ENCODE peak calls at places on chromosome 18, in six cellular contexts. C is A549, R is uterus, Y is breast epithelium, Z is transverse colon, F is spleen. O is an unnamed sample.

GRCh38 chr18:76615065-76615733 is 120.2 kb upstream of the ZNF516 start:
- DNase-seq in C (no peak), R (no peak), Y (no peak), Z (no peak), F (no peak), O (no peak)

GRCh38 chr18:38940863-38941531 is 1375.4 kb upstream of the CELF4 start:
- DNase-seq in C (peak; percentile 70), R (no peak), Y (no peak), Z (no peak), F (no peak), O (peak; percentile 38)

GRCh38 chr18:37270046-37270665 is 295.4 kb downstream of the CELF4 start:
- DNase-seq in C (peak; percentile 22), R (no peak), Y (no peak), Z (no peak), F (no peak), O (peak; percentile 55)

GRCh38 chr18:34834897-34835296 is 124.8 kb downstream of the DTNA start:
- DNase-seq in C (no peak), R (no peak), Y (no peak), Z (no peak), F (no peak), O (no peak)

GRCh38 chr18:21004721-21005120 is 106.9 kb downstream of the ROCK1 start:
- DNase-seq in C (peak; percentile 4), R (peak; percentile 56), Y (no peak), Z (no peak), F (no peak), O (no peak)

GRCh38 chr18:1094408-1094807 is 189.7 kb downstream of the ADCYAP1 start:
- DNase-seq in C (no peak), R (no peak), Y (no peak), Z (no peak), F (no peak), O (no peak)

GRCh38 chr18:51610481-51610880 is 413.0 kb upstream of the MEX3C start:
- DNase-seq in C (no peak), R (no peak), Y (no peak), Z (no peak), F (no peak), O (no peak)

GRCh38 chr18:74539289-74539688 is 5.0 kb downstream of the CNDP1 start:
- DNase-seq in C (no peak), R (no peak), Y (no peak), Z (no peak), F (peak; percentile 37), O (no peak)

GRCh38 chr18:78242796-78243195 is 736.8 kb upstream of the SALL3 start:
- DNase-seq in C (no peak), R (no peak), Y (no peak), Z (no peak), F (no peak), O (no peak)

GRCh38 chr18:39772155-39772919 is 2182.7 kb upstream of the PIK3C3 start:
- DNase-seq in C (no peak), R (no peak), Y (no peak), Z (no peak), F (no peak), O (no peak)

GRCh38 chr18:30920757-30921156 is 121.8 kb downstream of the DSC3 start:
- DNase-seq in C (no peak), R (no peak), Y (no peak), Z (no peak), F (no peak), O (no peak)

GRCh38 chr18:3207565-3207964 is 12.2 kb downstream of the MYOM1 start:
- DNase-seq in C (peak; percentile 18), R (no peak), Y (no peak), Z (no peak), F (no peak), O (no peak)

GRCh38 chr18:49639643-49640361 is 77.9 kb downstream of the LIPG start:
- DNase-seq in C (no peak), R (no peak), Y (no peak), Z (no peak), F (peak; percentile 30), O (peak; percentile 82)

GRCh38 chr18:39455300-39455699 is 1889.7 kb upstream of the CELF4 start:
- DNase-seq in C (peak; percentile 6), R (peak; percentile 13), Y (peak; percentile 22), Z (no peak), F (no peak), O (peak; percentile 10)

GRCh38 chr18:5237083-5237722 is 40.1 kb upstream of the AKAIN1 start:
- DNase-seq in C (no peak), R (no peak), Y (no peak), Z (no peak), F (peak; percentile 78), O (no peak)

GRCh38 chr18:9615973-9616559 is 1.7 kb upstream of the PPP4R1 start:
- DNase-seq in C (no peak), R (no peak), Y (no peak), Z (no peak), F (no peak), O (no peak)

GRCh38 chr18:50853863-50854271 is 25.1 kb upstream of the ME2 start:
- DNase-seq in C (peak; percentile 79), R (no peak), Y (no peak), Z (peak; percentile 57), F (no peak), O (no peak)

GRCh38 chr18:40566510-40566844 is 1388.6 kb upstream of the PIK3C3 start:
- DNase-seq in C (no peak), R (no peak), Y (no peak), Z (no peak), F (no peak), O (peak; percentile 20)

GRCh38 chr18:6414118-6414722 is 491 bp downstream of the L3MBTL4 start:
- DNase-seq in C (no peak), R (peak; percentile 65), Y (peak; percentile 58), Z (peak; percentile 83), F (peak; percentile 95), O (peak; percentile 75)

GRCh38 chr18:76557026-76557575 is 62.1 kb upstream of the ZNF516 start:
- DNase-seq in C (no peak), R (no peak), Y (no peak), Z (no peak), F (no peak), O (no peak)

GRCh38 chr18:10378688-10379465 is 75.6 kb upstream of the APCDD1 start:
- DNase-seq in C (no peak), R (no peak), Y (no peak), Z (no peak), F (no peak), O (no peak)

GRCh38 chr18:5467666-5468065 is 76.1 kb downstream of the EPB41L3 start:
- DNase-seq in C (no peak), R (no peak), Y (no peak), Z (no peak), F (no peak), O (no peak)

GRCh38 chr18:7633171-7633570 is 66.1 kb downstream of the PTPRM start:
- DNase-seq in C (no peak), R (no peak), Y (no peak), Z (no peak), F (no peak), O (no peak)

GRCh38 chr18:46034230-46034629 is 37.8 kb downstream of the PSTPIP2 start:
- DNase-seq in C (no peak), R (no peak), Y (no peak), Z (no peak), F (no peak), O (no peak)

GRCh38 chr18:59079264-59079972 is 60.3 kb upstream of the SEC11C start:
- DNase-seq in C (no peak), R (no peak), Y (no peak), Z (no peak), F (no peak), O (no peak)

DNA sequence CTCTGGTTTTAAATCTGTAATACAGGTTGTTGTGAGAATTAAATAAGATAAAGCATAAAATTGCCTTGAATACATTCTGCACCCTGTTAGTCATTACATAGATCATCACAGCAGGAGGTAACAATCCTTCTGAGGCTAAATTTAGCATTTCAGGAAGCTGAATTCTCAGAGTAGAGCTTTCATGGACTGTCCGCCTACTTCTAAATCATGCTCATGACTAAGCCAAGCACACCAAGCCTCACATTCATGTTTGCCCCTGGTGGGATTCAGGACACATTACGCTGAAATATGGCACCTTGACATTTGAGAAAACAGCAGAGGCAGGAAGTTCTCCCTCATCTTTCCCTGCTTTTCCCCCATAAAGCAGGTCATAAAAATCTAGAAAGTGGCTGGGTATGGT is 16.6 kb upstream of the PIK3C3 start:
- DNase-seq in C (peak; percentile 13), R (no peak), Y (no peak), Z (no peak), F (no peak), O (no peak)
- TF ChIP-seq CTCF in C (no peak), R (no peak), Y (no peak), Z (no peak), F (no peak), O (no peak)

DNA sequence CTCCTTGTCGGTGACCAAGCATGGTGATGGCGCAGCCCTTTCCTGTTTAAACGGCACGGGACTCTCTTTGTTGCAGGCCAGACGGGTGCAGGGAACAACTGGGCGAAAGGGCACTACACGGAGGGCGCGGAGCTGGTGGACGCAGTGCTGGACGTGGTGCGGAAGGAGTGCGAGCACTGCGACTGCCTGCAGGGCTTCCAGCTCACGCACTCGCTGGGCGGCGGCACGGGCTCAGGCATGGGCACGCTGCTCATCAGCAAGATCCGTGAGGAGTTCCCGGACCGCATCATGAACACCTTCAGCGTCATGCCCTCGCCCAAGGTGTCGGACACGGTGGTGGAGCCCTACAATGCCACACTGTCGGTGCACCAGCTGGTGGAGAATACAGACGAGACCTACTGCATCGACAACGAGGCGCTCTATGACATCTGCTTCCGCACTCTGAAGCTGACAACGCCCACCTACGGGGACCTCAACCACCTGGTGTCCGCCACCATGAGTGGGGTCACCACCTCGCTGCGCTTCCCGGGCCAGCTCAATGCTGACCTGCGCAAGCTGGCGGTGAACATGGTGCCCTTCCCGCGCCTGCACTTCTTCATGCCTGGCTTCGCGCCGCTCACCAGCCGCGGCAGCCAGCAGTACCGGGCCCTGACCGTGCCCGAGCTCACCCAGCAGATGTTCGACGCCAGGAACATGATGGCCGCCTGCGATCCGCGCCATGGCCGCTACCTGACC is 17.1 kb downstream of the TUBB6 start:
- DNase-seq in C (no peak), R (no peak), Y (no peak), Z (no peak), F (no peak), O (no peak)
- TF ChIP-seq POLR2A in C (no peak), R (no peak), Y (no peak), Z (no peak), F (no peak), O (no peak)

GRCh38 chr18:57211776-57212175 is 64.9 kb downstream of the BOD1L2 start:
- DNase-seq in C (no peak), R (no peak), Y (no peak), Z (no peak), F (no peak), O (no peak)

GRCh38 chr18:57210711-57211411 is 64.0 kb downstream of the BOD1L2 start:
- DNase-seq in C (peak; percentile 30), R (no peak), Y (no peak), Z (peak; percentile 11), F (no peak), O (no peak)

GRCh38 chr18:57211412-57211750 is 64.5 kb downstream of the BOD1L2 start:
- DNase-seq in C (no peak), R (no peak), Y (no peak), Z (no peak), F (no peak), O (no peak)

GRCh38 chr18:57209697-57210096 is 62.8 kb downstream of the BOD1L2 start:
- DNase-seq in C (no peak), R (no peak), Y (no peak), Z (no peak), F (no peak), O (no peak)

GRCh38 chr18:57210101-57210661 is 63.3 kb downstream of the BOD1L2 start:
- DNase-seq in C (peak; percentile 76), R (no peak), Y (peak; percentile 21), Z (peak; percentile 68), F (no peak), O (peak; percentile 35)
- H3K4me1 ChIP-seq in C (peaks cover 24% of the 10 kb centered on the region), R (no peaks in the 10 kb centered on the region), Y (no peaks in the 10 kb centered on the region), Z (peaks cover 11% of the 10 kb centered on the region), F (peaks cover 5% of the 10 kb centered on the region), O (peaks cover 10% of the 10 kb centered on the region)

GRCh38 chr18:23207191-23207955 is 72.1 kb downstream of the CABLES1 start:
- DNase-seq in C (peak; percentile 19), R (no peak), Y (no peak), Z (no peak), F (no peak), O (no peak)
- TF ChIP-seq CTCF in C (no peak), R (no peak), Y (no peak), Z (peak; percentile 24), F (no peak), O (peak; percentile 21)